ENCODE peak calls at places on chromosomes 2 and 18, in four cellular contexts. One of them, this sample, is unnamed.

GRCh38 chr2:120367221-120367620 is 21.3 kb downstream of the INHBB start:
- DNase-seq in stomach: no peak
- DNase-seq in adrenal gland: no peak
- DNase-seq in suprapubic skin: no peak
- DNase-seq in this sample: no peak

GRCh38 chr2:230961091-230961491 is 34.8 kb upstream of the SPATA3 start:
- DNase-seq in stomach: no peak
- DNase-seq in adrenal gland: no peak
- DNase-seq in suprapubic skin: no peak
- DNase-seq in this sample: no peak

GRCh38 chr2:166380615-166381014 is 4.9 kb upstream of the SCN9A start:
- DNase-seq in stomach: no peak
- DNase-seq in adrenal gland: no peak
- DNase-seq in suprapubic skin: no peak
- DNase-seq in this sample: no peak

GRCh38 chr18:75216926-75217303 is 6.3 kb downstream of the TSHZ1 start:
- DNase-seq in stomach: no peak
- DNase-seq in adrenal gland: no peak
- DNase-seq in suprapubic skin: no peak
- DNase-seq in this sample: no peak

GRCh38 chr2:51996569-51996917 is 964.6 kb upstream of the NRXN1 start:
- DNase-seq in stomach: no peak
- DNase-seq in adrenal gland: no peak
- DNase-seq in suprapubic skin: no peak
- DNase-seq in this sample: no peak

GRCh38 chr2:216694201-216694825 is 1.0 kb downstream of the IGFBP5 start:
- DNase-seq in stomach: peak
- DNase-seq in adrenal gland: peak
- DNase-seq in suprapubic skin: no peak
- DNase-seq in this sample: peak

GRCh38 chr2:25349397-25349796 is 7.7 kb upstream of the DNMT3A start:
- DNase-seq in stomach: no peak
- DNase-seq in adrenal gland: no peak
- DNase-seq in suprapubic skin: no peak
- DNase-seq in this sample: no peak

GRCh38 chr18:79733996-79734770 is 54.6 kb downstream of the CTDP1 start:
- DNase-seq in stomach: no peak
- DNase-seq in adrenal gland: no peak
- DNase-seq in suprapubic skin: no peak
- DNase-seq in this sample: peak

GRCh38 chr18:29962579-29962978 is 1080.0 kb downstream of the DSC3 start:
- DNase-seq in stomach: no peak
- DNase-seq in adrenal gland: no peak
- DNase-seq in suprapubic skin: no peak
- DNase-seq in this sample: no peak

GRCh38 chr18:68733693-68734092 is 18.8 kb upstream of the TMX3 start:
- DNase-seq in stomach: no peak
- DNase-seq in adrenal gland: no peak
- DNase-seq in suprapubic skin: no peak
- DNase-seq in this sample: no peak

GRCh38 chr2:180890781-180891180 is 89.6 kb upstream of the UBE2E3 start:
- DNase-seq in stomach: no peak
- DNase-seq in adrenal gland: no peak
- DNase-seq in suprapubic skin: no peak
- DNase-seq in this sample: no peak

GRCh38 chr2:12533337-12533736 is 183.4 kb upstream of the TRIB2 start:
- DNase-seq in stomach: no peak
- DNase-seq in adrenal gland: no peak
- DNase-seq in suprapubic skin: no peak
- DNase-seq in this sample: no peak

GRCh38 chr2:6828299-6828584 is 37.5 kb downstream of the CMPK2 start:
- DNase-seq in stomach: no peak
- DNase-seq in adrenal gland: no peak
- DNase-seq in suprapubic skin: no peak
- DNase-seq in this sample: no peak

GRCh38 chr2:67463810-67464209 is 66.7 kb downstream of the ETAA1 start:
- DNase-seq in stomach: no peak
- DNase-seq in adrenal gland: no peak
- DNase-seq in suprapubic skin: no peak
- DNase-seq in this sample: peak

GRCh38 chr2:235674116-235674515 is 180.3 kb downstream of the AGAP1 start:
- DNase-seq in stomach: no peak
- DNase-seq in adrenal gland: no peak
- DNase-seq in suprapubic skin: no peak
- DNase-seq in this sample: no peak

GRCh38 chr2:95343429-95344207 is 46.5 kb downstream of the KCNIP3 start:
- DNase-seq in stomach: no peak
- DNase-seq in adrenal gland: no peak
- DNase-seq in suprapubic skin: no peak
- DNase-seq in this sample: no peak

GRCh38 chr18:58284699-58285490 is 240.9 kb downstream of the NEDD4L start:
- DNase-seq in stomach: no peak
- DNase-seq in adrenal gland: no peak
- DNase-seq in suprapubic skin: no peak
- DNase-seq in this sample: no peak

GRCh38 chr18:22412502-22412901 is 5.2 kb downstream of the CTAGE1 start:
- DNase-seq in stomach: no peak
- DNase-seq in adrenal gland: peak
- DNase-seq in suprapubic skin: no peak
- DNase-seq in this sample: no peak

GRCh38 chr2:8451273-8451672 is 230.6 kb upstream of the ID2 start:
- DNase-seq in stomach: no peak
- DNase-seq in adrenal gland: peak
- DNase-seq in suprapubic skin: no peak
- DNase-seq in this sample: no peak

GRCh38 chr2:82636411-82637020 is 1822.6 kb downstream of the SUCLG1 start:
- DNase-seq in stomach: no peak
- DNase-seq in adrenal gland: no peak
- DNase-seq in suprapubic skin: no peak
- DNase-seq in this sample: no peak

GRCh38 chr2:61969376-61969775 is 63.9 kb downstream of the COMMD1 start:
- DNase-seq in stomach: no peak
- DNase-seq in adrenal gland: no peak
- DNase-seq in suprapubic skin: no peak
- DNase-seq in this sample: no peak

GRCh38 chr2:65620026-65620425 is 187.6 kb upstream of the SPRED2 start:
- DNase-seq in stomach: no peak
- DNase-seq in adrenal gland: no peak
- DNase-seq in suprapubic skin: no peak
- DNase-seq in this sample: no peak

GRCh38 chr2:236711440-236711839 is 141.8 kb downstream of the ACKR3 start:
- DNase-seq in stomach: no peak
- DNase-seq in adrenal gland: peak
- DNase-seq in suprapubic skin: no peak
- DNase-seq in this sample: peak

GRCh38 chr2:19746611-19747309 is 155.0 kb downstream of the TTC32 start:
- DNase-seq in stomach: no peak
- DNase-seq in adrenal gland: no peak
- DNase-seq in suprapubic skin: no peak
- DNase-seq in this sample: no peak

GRCh38 chr2:204315236-204315662 is 230.0 kb upstream of the PARD3B start:
- DNase-seq in stomach: peak
- DNase-seq in adrenal gland: peak
- DNase-seq in suprapubic skin: no peak
- DNase-seq in this sample: no peak

GRCh38 chr2:66897181-66897580 is 462.3 kb downstream of the MEIS1 start:
- DNase-seq in stomach: no peak
- DNase-seq in adrenal gland: no peak
- DNase-seq in suprapubic skin: no peak
- DNase-seq in this sample: no peak

DNA sequence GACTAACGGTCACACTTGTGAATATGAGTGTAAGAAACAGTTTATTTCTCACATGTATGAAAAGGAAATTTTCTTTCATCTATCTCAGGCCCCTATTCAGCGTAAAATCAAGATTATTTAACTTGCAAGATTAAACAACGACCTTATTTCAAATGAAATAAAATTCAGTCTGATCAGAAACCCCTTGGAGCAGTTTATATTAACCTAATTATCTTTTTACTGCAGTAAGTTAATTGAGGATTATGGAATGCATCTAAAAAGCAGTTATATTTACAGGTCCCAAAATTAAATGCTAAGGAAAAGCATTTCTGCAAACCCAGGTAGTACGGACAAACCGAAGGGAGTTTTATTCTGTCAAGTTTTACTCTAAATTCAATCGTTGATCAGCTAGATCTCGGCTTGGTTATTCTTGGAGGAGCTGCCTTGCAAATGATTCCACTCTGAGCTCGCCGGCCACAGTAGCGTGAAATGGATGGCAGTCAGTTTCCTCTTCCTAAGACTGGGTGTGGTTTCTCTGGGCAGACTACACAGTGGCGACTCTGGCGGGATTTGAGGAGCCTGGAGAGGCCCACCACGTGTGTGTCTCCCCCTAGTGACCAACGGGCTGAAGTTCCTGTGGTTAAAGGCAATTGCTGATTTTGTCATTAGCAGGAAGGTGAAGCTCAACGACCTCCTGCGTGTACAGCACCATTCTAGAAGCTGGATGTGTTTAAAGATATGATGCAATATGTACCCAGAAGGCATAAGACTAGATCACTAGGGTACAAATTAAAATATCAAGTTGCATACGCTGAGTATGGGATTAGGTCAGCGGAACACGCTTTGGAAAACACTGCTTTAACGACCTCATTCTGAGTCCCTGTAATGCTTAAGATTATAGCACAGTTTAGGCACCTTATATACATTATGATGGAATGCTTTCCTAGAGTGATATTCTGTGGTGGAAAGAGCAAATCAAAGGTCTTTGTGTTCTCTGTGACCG is 36.4 kb downstream of the PRKRA start:
- DNase-seq in stomach: peak
- DNase-seq in adrenal gland: peak
- DNase-seq in suprapubic skin: peak
- DNase-seq in this sample: peak
- TF ChIP-seq POLR2A in stomach: no peak
- TF ChIP-seq POLR2A in adrenal gland: peak
- TF ChIP-seq POLR2A in suprapubic skin: no peak
- TF ChIP-seq POLR2A in this sample: peak

GRCh38 chr2:38074775-38075435 is 1.0 kb downstream of the CYP1B1 start:
- DNase-seq in stomach: no peak
- DNase-seq in adrenal gland: peak
- DNase-seq in suprapubic skin: no peak
- DNase-seq in this sample: no peak

GRCh38 chr2:38076710-38077430 is 919 bp upstream of the CYP1B1 start:
- DNase-seq in stomach: peak
- DNase-seq in adrenal gland: peak
- DNase-seq in suprapubic skin: peak
- DNase-seq in this sample: peak

GRCh38 chr2:38076250-38076709 is 329 bp upstream of the CYP1B1 start:
- DNase-seq in stomach: peak
- DNase-seq in adrenal gland: peak
- DNase-seq in suprapubic skin: peak
- DNase-seq in this sample: peak

GRCh38 chr2:38074047-38074774 is 1.7 kb downstream of the CYP1B1 start:
- DNase-seq in stomach: no peak
- DNase-seq in adrenal gland: no peak
- DNase-seq in suprapubic skin: no peak
- DNase-seq in this sample: no peak

DNA sequence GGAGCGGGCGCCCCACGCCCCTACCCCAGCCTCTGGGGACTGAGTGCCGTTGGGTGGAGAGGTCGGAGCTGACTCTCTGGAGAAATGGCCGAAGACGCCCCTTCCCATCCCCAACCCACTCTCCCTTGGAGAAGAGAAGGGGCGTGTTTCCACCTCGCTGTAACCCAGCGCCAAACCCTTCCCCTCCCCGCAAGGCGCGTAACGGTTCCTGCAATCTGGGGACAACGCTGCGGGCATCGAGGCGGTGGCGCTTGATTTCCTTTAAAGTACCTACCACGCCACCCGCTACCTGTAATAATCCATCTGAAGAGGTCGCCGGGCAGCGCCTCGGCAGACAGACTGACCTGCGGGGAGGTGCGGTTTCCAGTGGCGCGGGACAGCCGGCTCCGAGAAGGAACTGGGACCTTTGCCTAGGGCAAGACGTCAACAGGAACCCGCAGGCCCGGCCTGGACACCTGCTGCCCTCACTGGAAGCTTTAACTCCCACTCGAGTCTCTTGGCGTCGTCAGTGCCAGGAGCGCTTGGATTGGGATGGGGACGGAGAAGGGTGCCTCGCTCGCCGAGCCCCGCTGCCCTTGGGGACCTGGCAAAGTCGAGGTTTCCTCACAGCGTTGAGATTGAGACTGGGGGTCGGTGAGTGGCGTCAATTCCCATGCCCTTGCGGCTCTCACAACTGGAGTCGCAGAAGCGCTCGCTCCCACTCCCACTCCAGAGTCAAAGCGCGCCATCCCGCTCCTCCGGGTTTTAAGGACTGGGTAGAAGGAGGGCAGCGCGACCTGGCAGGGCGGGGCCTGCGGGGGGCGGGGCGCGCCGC is at the start of gene CYP1B1:
- DNase-seq in stomach: no peak
- DNase-seq in adrenal gland: peak
- DNase-seq in suprapubic skin: peak
- DNase-seq in this sample: no peak
- TF ChIP-seq POLR2A in stomach: no peak
- TF ChIP-seq POLR2A in adrenal gland: no peak
- TF ChIP-seq POLR2A in suprapubic skin: no peak
- TF ChIP-seq POLR2A in this sample: peak

GRCh38 chr2:112584134-112584890 is at the start of gene CHCHD5:
- DNase-seq in stomach: peak
- DNase-seq in adrenal gland: peak
- DNase-seq in suprapubic skin: peak
- DNase-seq in this sample: peak
- TF ChIP-seq POLR2A in stomach: no peak
- TF ChIP-seq POLR2A in adrenal gland: peak
- TF ChIP-seq POLR2A in suprapubic skin: peak
- TF ChIP-seq POLR2A in this sample: peak

GRCh38 chr2:71671203-71671602 is 217.8 kb downstream of the DYSF start:
- DNase-seq in stomach: no peak
- DNase-seq in adrenal gland: no peak
- DNase-seq in suprapubic skin: no peak
- DNase-seq in this sample: no peak

GRCh38 chr2:71670430-71670795 is 217.1 kb downstream of the DYSF start:
- DNase-seq in stomach: no peak
- DNase-seq in adrenal gland: no peak
- DNase-seq in suprapubic skin: no peak
- DNase-seq in this sample: no peak

GRCh38 chr2:71669058-71669456 is 215.7 kb downstream of the DYSF start:
- DNase-seq in stomach: no peak
- DNase-seq in adrenal gland: no peak
- DNase-seq in suprapubic skin: no peak
- DNase-seq in this sample: no peak

GRCh38 chr2:71668326-71669057 is 215.1 kb downstream of the DYSF start:
- DNase-seq in stomach: no peak
- DNase-seq in adrenal gland: no peak
- DNase-seq in suprapubic skin: no peak
- DNase-seq in this sample: no peak

GRCh38 chr2:71669628-71670429 is 216.5 kb downstream of the DYSF start:
- DNase-seq in stomach: no peak
- DNase-seq in adrenal gland: no peak
- DNase-seq in suprapubic skin: peak
- DNase-seq in this sample: no peak
- TF ChIP-seq POLR2A in stomach: no peak
- TF ChIP-seq POLR2A in adrenal gland: no peak
- TF ChIP-seq POLR2A in suprapubic skin: no peak
- TF ChIP-seq POLR2A in this sample: no peak